ENCODE peak calls at places on chromosomes 6 and 20, in nine cellular contexts. X is upper lobe of right lung; K is activated B cell treated with CpG ODN at 0.5 μM for 24 hours; G is T-helper 17 cell; F is left cardiac atrium; Q is left lung; M is naive thymus-derived CD8-positive, alpha-beta T cell; I is SK-N-SH treated with all-trans-retinoic acid at 6 μM for 48 hours; S is activated T-cell treated with anti-CD3 and anti-CD28 coated beads, Interleukin-2, amount 50 U/mL, for 4 hours. Z is an unnamed sample.

GRCh38 chr20:31707994-31708744 is 14.5 kb downstream of the BCL2L1 start:
- ATAC-seq in G (peak; percentile 72), M (no peak), S (no peak), Q (no peak), X (no peak), F (no peak), K (no peak), I (no peak), Z (no peak)

GRCh38 chr6:168554898-168555617 is 114.1 kb downstream of the SMOC2 start:
- ATAC-seq in I (no peak), S (no peak), X (peak; percentile 16), F (no peak), K (no peak), M (no peak), Q (no peak), G (no peak), Z (no peak)

GRCh38 chr6:20034408-20034769 is 177.9 kb downstream of the MBOAT1 start:
- ATAC-seq in Q (no peak), K (no peak), M (no peak), G (no peak), S (no peak), X (no peak), I (no peak), F (no peak), Z (no peak)

GRCh38 chr6:1094306-1094705 is 217.6 kb upstream of the FOXQ1 start:
- ATAC-seq in Q (peak; percentile 41), I (no peak), G (no peak), X (no peak), M (no peak), S (no peak), K (no peak), F (no peak), Z (no peak)

GRCh38 chr6:6125495-6125894 is 118.8 kb upstream of the NRN1 start:
- ATAC-seq in I (no peak), K (no peak), G (no peak), F (no peak), S (no peak), Q (no peak), M (no peak), X (no peak), Z (no peak)

GRCh38 chr6:53792016-53792415 is 2.8 kb upstream of the LRRC1 start:
- ATAC-seq in M (no peak), S (no peak), I (no peak), X (no peak), Q (no peak), K (no peak), F (no peak), G (no peak), Z (no peak)

GRCh38 chr20:58652606-58653303 is 1.7 kb downstream of the STX16 start:
- ATAC-seq in S (no peak), G (peak; percentile 2), Q (no peak), F (no peak), K (no peak), I (peak; percentile 11), M (peak; percentile 3), X (no peak), Z (no peak)

GRCh38 chr6:135586844-135587243 is 89.3 kb upstream of the AHI1 start:
- ATAC-seq in K (peak; percentile 40), I (no peak), M (no peak), G (peak; percentile 61), S (peak; percentile 58), X (peak; percentile 83), F (no peak), Q (peak; percentile 92), Z (peak; percentile 81)

GRCh38 chr6:125544819-125545218 is 204.6 kb upstream of the HEY2 start:
- ATAC-seq in F (no peak), S (no peak), Q (no peak), X (no peak), G (no peak), I (no peak), K (no peak), M (no peak), Z (peak; percentile 9)

GRCh38 chr6:16705403-16705993 is 55.8 kb downstream of the ATXN1 start:
- ATAC-seq in K (no peak), F (no peak), I (no peak), X (peak; percentile 72), S (no peak), G (no peak), Q (peak; percentile 21), M (no peak), Z (peak; percentile 63)

GRCh38 chr20:21323640-21324039 is 20.5 kb downstream of the XRN2 start:
- ATAC-seq in K (no peak), Q (peak; percentile 37), M (no peak), I (peak; percentile 85), F (no peak), S (no peak), G (no peak), X (peak; percentile 32), Z (no peak)

GRCh38 chr6:154122195-154122925 is 83.3 kb downstream of the OPRM1 start:
- ATAC-seq in X (no peak), I (no peak), Q (no peak), S (no peak), M (no peak), K (no peak), F (no peak), G (no peak), Z (no peak)

GRCh38 chr6:107113460-107114212 is 1.7 kb downstream of the BEND3 start:
- ATAC-seq in G (no peak), I (no peak), K (no peak), M (no peak), S (no peak), X (no peak), Q (no peak), F (no peak), Z (no peak)

GRCh38 chr20:21272679-21273078 is 30.5 kb upstream of the XRN2 start:
- ATAC-seq in Q (no peak), X (no peak), M (no peak), S (no peak), F (no peak), I (no peak), G (no peak), K (no peak), Z (no peak)

GRCh38 chr20:63297796-63298572 is 5.0 kb downstream of the COL20A1 start:
- ATAC-seq in F (no peak), X (no peak), G (no peak), K (no peak), M (no peak), S (no peak), Q (no peak), I (no peak), Z (no peak)